ENCODE peak calls at places on chromosome 10, in eight cellular contexts. One of them, this sample, is unnamed.

GRCh38 chr10:4058514-4059029 is 273.6 kb upstream of the KLF6 start:
- DNase-seq in BJ: no peak
- DNase-seq in activated T-helper 1 cell treated with anti-CD3 and anti-CD28 coated beads, Interleukin-12 subunit alpha, Interleukin-12 subunit beta, Interleukin-2, Interleukin-4 antibody, amounts not matched to agents 30 ng/mL and 10 ng/mL and 1 ng/mL, durations not matched to agents 14 hours and 24 hours and 36 hours: no peak
- DNase-seq in lower leg skin: peak
- DNase-seq in epithelial cell of proximal tubule: no peak
- DNase-seq in tibial nerve: no peak
- DNase-seq in fibroblast of the aortic adventitia: no peak
- DNase-seq in heart left ventricle: no peak
- DNase-seq in this sample: no peak

GRCh38 chr10:62121197-62121550 is 147.5 kb downstream of the RTKN2 start:
- DNase-seq in BJ: no peak
- DNase-seq in activated T-helper 1 cell treated with anti-CD3 and anti-CD28 coated beads, Interleukin-12 subunit alpha, Interleukin-12 subunit beta, Interleukin-2, Interleukin-4 antibody, amounts not matched to agents 30 ng/mL and 10 ng/mL and 1 ng/mL, durations not matched to agents 14 hours and 24 hours and 36 hours: no peak
- DNase-seq in lower leg skin: no peak
- DNase-seq in epithelial cell of proximal tubule: no peak
- DNase-seq in tibial nerve: no peak
- DNase-seq in fibroblast of the aortic adventitia: no peak
- DNase-seq in heart left ventricle: no peak
- DNase-seq in this sample: no peak

GRCh38 chr10:47287805-47288204 is 12.2 kb upstream of the GDF10 start:
- DNase-seq in BJ: no peak
- DNase-seq in activated T-helper 1 cell treated with anti-CD3 and anti-CD28 coated beads, Interleukin-12 subunit alpha, Interleukin-12 subunit beta, Interleukin-2, Interleukin-4 antibody, amounts not matched to agents 30 ng/mL and 10 ng/mL and 1 ng/mL, durations not matched to agents 14 hours and 24 hours and 36 hours: no peak
- DNase-seq in lower leg skin: no peak
- DNase-seq in epithelial cell of proximal tubule: no peak
- DNase-seq in tibial nerve: no peak
- DNase-seq in fibroblast of the aortic adventitia: no peak
- DNase-seq in heart left ventricle: no peak
- DNase-seq in this sample: no peak

GRCh38 chr10:77180794-77181193 is 456.8 kb downstream of the KCNMA1 start:
- DNase-seq in BJ: no peak
- DNase-seq in activated T-helper 1 cell treated with anti-CD3 and anti-CD28 coated beads, Interleukin-12 subunit alpha, Interleukin-12 subunit beta, Interleukin-2, Interleukin-4 antibody, amounts not matched to agents 30 ng/mL and 10 ng/mL and 1 ng/mL, durations not matched to agents 14 hours and 24 hours and 36 hours: no peak
- DNase-seq in lower leg skin: no peak
- DNase-seq in epithelial cell of proximal tubule: no peak
- DNase-seq in tibial nerve: no peak
- DNase-seq in fibroblast of the aortic adventitia: no peak
- DNase-seq in heart left ventricle: no peak
- DNase-seq in this sample: no peak

GRCh38 chr10:45625879-45626278 is 46.7 kb downstream of the ZFAND4 start:
- DNase-seq in BJ: no peak
- DNase-seq in activated T-helper 1 cell treated with anti-CD3 and anti-CD28 coated beads, Interleukin-12 subunit alpha, Interleukin-12 subunit beta, Interleukin-2, Interleukin-4 antibody, amounts not matched to agents 30 ng/mL and 10 ng/mL and 1 ng/mL, durations not matched to agents 14 hours and 24 hours and 36 hours: no peak
- DNase-seq in lower leg skin: no peak
- DNase-seq in epithelial cell of proximal tubule: no peak
- DNase-seq in tibial nerve: no peak
- DNase-seq in fibroblast of the aortic adventitia: no peak
- DNase-seq in heart left ventricle: no peak
- DNase-seq in this sample: no peak

GRCh38 chr10:88810196-88810961 is 7.8 kb downstream of the LIPM start:
- DNase-seq in BJ: peak
- DNase-seq in activated T-helper 1 cell treated with anti-CD3 and anti-CD28 coated beads, Interleukin-12 subunit alpha, Interleukin-12 subunit beta, Interleukin-2, Interleukin-4 antibody, amounts not matched to agents 30 ng/mL and 10 ng/mL and 1 ng/mL, durations not matched to agents 14 hours and 24 hours and 36 hours: peak
- DNase-seq in lower leg skin: no peak
- DNase-seq in epithelial cell of proximal tubule: no peak
- DNase-seq in tibial nerve: peak
- DNase-seq in fibroblast of the aortic adventitia: peak
- DNase-seq in heart left ventricle: no peak
- DNase-seq in this sample: no peak

GRCh38 chr10:130623680-130624271 is 487.6 kb downstream of the GLRX3 start:
- DNase-seq in BJ: no peak
- DNase-seq in activated T-helper 1 cell treated with anti-CD3 and anti-CD28 coated beads, Interleukin-12 subunit alpha, Interleukin-12 subunit beta, Interleukin-2, Interleukin-4 antibody, amounts not matched to agents 30 ng/mL and 10 ng/mL and 1 ng/mL, durations not matched to agents 14 hours and 24 hours and 36 hours: no peak
- DNase-seq in lower leg skin: no peak
- DNase-seq in epithelial cell of proximal tubule: no peak
- DNase-seq in tibial nerve: no peak
- DNase-seq in fibroblast of the aortic adventitia: no peak
- DNase-seq in heart left ventricle: no peak
- DNase-seq in this sample: no peak

GRCh38 chr10:100829103-100829870 is 83.5 kb upstream of the SLF2 start:
- DNase-seq in BJ: no peak
- DNase-seq in activated T-helper 1 cell treated with anti-CD3 and anti-CD28 coated beads, Interleukin-12 subunit alpha, Interleukin-12 subunit beta, Interleukin-2, Interleukin-4 antibody, amounts not matched to agents 30 ng/mL and 10 ng/mL and 1 ng/mL, durations not matched to agents 14 hours and 24 hours and 36 hours: no peak
- DNase-seq in lower leg skin: no peak
- DNase-seq in epithelial cell of proximal tubule: no peak
- DNase-seq in tibial nerve: no peak
- DNase-seq in fibroblast of the aortic adventitia: no peak
- DNase-seq in heart left ventricle: no peak
- DNase-seq in this sample: no peak

GRCh38 chr10:129462257-129462795 is 4.7 kb upstream of the MGMT start:
- DNase-seq in BJ: no peak
- DNase-seq in activated T-helper 1 cell treated with anti-CD3 and anti-CD28 coated beads, Interleukin-12 subunit alpha, Interleukin-12 subunit beta, Interleukin-2, Interleukin-4 antibody, amounts not matched to agents 30 ng/mL and 10 ng/mL and 1 ng/mL, durations not matched to agents 14 hours and 24 hours and 36 hours: no peak
- DNase-seq in lower leg skin: no peak
- DNase-seq in epithelial cell of proximal tubule: no peak
- DNase-seq in tibial nerve: no peak
- DNase-seq in fibroblast of the aortic adventitia: no peak
- DNase-seq in heart left ventricle: no peak
- DNase-seq in this sample: no peak

GRCh38 chr10:1526427-1527055 is 210.8 kb downstream of the ADARB2 start:
- DNase-seq in BJ: no peak
- DNase-seq in activated T-helper 1 cell treated with anti-CD3 and anti-CD28 coated beads, Interleukin-12 subunit alpha, Interleukin-12 subunit beta, Interleukin-2, Interleukin-4 antibody, amounts not matched to agents 30 ng/mL and 10 ng/mL and 1 ng/mL, durations not matched to agents 14 hours and 24 hours and 36 hours: no peak
- DNase-seq in lower leg skin: no peak
- DNase-seq in epithelial cell of proximal tubule: no peak
- DNase-seq in tibial nerve: no peak
- DNase-seq in fibroblast of the aortic adventitia: no peak
- DNase-seq in heart left ventricle: no peak
- DNase-seq in this sample: no peak

GRCh38 chr10:127408115-127408710 is 140.9 kb upstream of the NPS start:
- DNase-seq in BJ: no peak
- DNase-seq in activated T-helper 1 cell treated with anti-CD3 and anti-CD28 coated beads, Interleukin-12 subunit alpha, Interleukin-12 subunit beta, Interleukin-2, Interleukin-4 antibody, amounts not matched to agents 30 ng/mL and 10 ng/mL and 1 ng/mL, durations not matched to agents 14 hours and 24 hours and 36 hours: no peak
- DNase-seq in lower leg skin: no peak
- DNase-seq in epithelial cell of proximal tubule: no peak
- DNase-seq in tibial nerve: no peak
- DNase-seq in fibroblast of the aortic adventitia: no peak
- DNase-seq in heart left ventricle: no peak
- DNase-seq in this sample: no peak

GRCh38 chr10:118662228-118663035 is 67.0 kb upstream of the PRLHR start:
- DNase-seq in BJ: no peak
- DNase-seq in activated T-helper 1 cell treated with anti-CD3 and anti-CD28 coated beads, Interleukin-12 subunit alpha, Interleukin-12 subunit beta, Interleukin-2, Interleukin-4 antibody, amounts not matched to agents 30 ng/mL and 10 ng/mL and 1 ng/mL, durations not matched to agents 14 hours and 24 hours and 36 hours: no peak
- DNase-seq in lower leg skin: no peak
- DNase-seq in epithelial cell of proximal tubule: no peak
- DNase-seq in tibial nerve: no peak
- DNase-seq in fibroblast of the aortic adventitia: no peak
- DNase-seq in heart left ventricle: no peak
- DNase-seq in this sample: no peak

GRCh38 chr10:7797582-7797981 is 9.6 kb downstream of the ATP5F1C start:
- DNase-seq in BJ: peak
- DNase-seq in activated T-helper 1 cell treated with anti-CD3 and anti-CD28 coated beads, Interleukin-12 subunit alpha, Interleukin-12 subunit beta, Interleukin-2, Interleukin-4 antibody, amounts not matched to agents 30 ng/mL and 10 ng/mL and 1 ng/mL, durations not matched to agents 14 hours and 24 hours and 36 hours: no peak
- DNase-seq in lower leg skin: no peak
- DNase-seq in epithelial cell of proximal tubule: no peak
- DNase-seq in tibial nerve: no peak
- DNase-seq in fibroblast of the aortic adventitia: peak
- DNase-seq in heart left ventricle: peak
- DNase-seq in this sample: peak

GRCh38 chr10:95572451-95572850 is 11.3 kb upstream of the SORBS1 start:
- DNase-seq in BJ: no peak
- DNase-seq in activated T-helper 1 cell treated with anti-CD3 and anti-CD28 coated beads, Interleukin-12 subunit alpha, Interleukin-12 subunit beta, Interleukin-2, Interleukin-4 antibody, amounts not matched to agents 30 ng/mL and 10 ng/mL and 1 ng/mL, durations not matched to agents 14 hours and 24 hours and 36 hours: no peak
- DNase-seq in lower leg skin: no peak
- DNase-seq in epithelial cell of proximal tubule: no peak
- DNase-seq in tibial nerve: no peak
- DNase-seq in fibroblast of the aortic adventitia: no peak
- DNase-seq in heart left ventricle: no peak
- DNase-seq in this sample: no peak

GRCh38 chr10:598415-599170 is 90.9 kb downstream of the DIP2C start:
- DNase-seq in BJ: peak
- DNase-seq in activated T-helper 1 cell treated with anti-CD3 and anti-CD28 coated beads, Interleukin-12 subunit alpha, Interleukin-12 subunit beta, Interleukin-2, Interleukin-4 antibody, amounts not matched to agents 30 ng/mL and 10 ng/mL and 1 ng/mL, durations not matched to agents 14 hours and 24 hours and 36 hours: no peak
- DNase-seq in lower leg skin: no peak
- DNase-seq in epithelial cell of proximal tubule: peak
- DNase-seq in tibial nerve: no peak
- DNase-seq in fibroblast of the aortic adventitia: peak
- DNase-seq in heart left ventricle: no peak
- DNase-seq in this sample: peak